ENCODE peak calls at places on chromosomes 7 and 10, in nine cellular contexts. S is Right ventricle myocardium superior; F is T-helper 1 cell; U is amniotic stem cell; N is fibroblast of lung; C is NCI-H1436; W is endothelial cell; D is AG04450; L is stimulated activated CD8-positive, alpha-beta memory T cell treated with anti-CD3 and anti-CD28 coated beads, Interleukin-7, amount 100 ng/mL, for 24 hours. R is an unnamed sample.

GRCh38 chr7:81774496-81774895 is 4.6 kb upstream of the HGF start:
- DNase-seq in S (no peak), F (no peak), U (no peak), N (peak), C (no peak), W (no peak), D (no peak), L (no peak), R (no peak)

GRCh38 chr7:10727636-10728035 is 246.0 kb upstream of the PHF14 start:
- DNase-seq in S (no peak), F (no peak), U (no peak), N (no peak), C (no peak), W (no peak), D (no peak), L (no peak), R (no peak)

GRCh38 chr10:122112625-122113160 is 123.7 kb downstream of the TACC2 start:
- DNase-seq in S (peak), F (no peak), U (peak), N (peak), C (no peak), W (peak), D (peak), L (no peak), R (no peak)

GRCh38 chr7:131625817-131626372 is 69.5 kb upstream of the PODXL start:
- DNase-seq in S (peak), F (no peak), U (peak), N (peak), C (no peak), W (peak), D (peak), L (no peak), R (no peak)

GRCh38 chr7:25946181-25946580 is 205.8 kb upstream of the NFE2L3 start:
- DNase-seq in S (no peak), F (no peak), U (no peak), N (no peak), C (no peak), W (no peak), D (no peak), L (no peak), R (no peak)

GRCh38 chr7:82624337-82624736 is 180.8 kb upstream of the CACNA2D1 start:
- DNase-seq in S (no peak), F (no peak), U (peak), N (peak), C (no peak), W (no peak), D (peak), L (no peak), R (no peak)

GRCh38 chr10:323651-324293 is 188.5 kb downstream of the ZMYND11 start:
- DNase-seq in S (peak), F (no peak), U (peak), N (peak), C (no peak), W (no peak), D (peak), L (no peak), R (peak)

GRCh38 chr10:80871083-80871482 is 333.4 kb downstream of the SH2D4B start:
- DNase-seq in S (no peak), F (no peak), U (no peak), N (no peak), C (no peak), W (no peak), D (no peak), L (no peak), R (no peak)

GRCh38 chr10:53331460-53331859 is 558.9 kb upstream of the MBL2 start:
- DNase-seq in S (no peak), F (no peak), U (no peak), N (no peak), C (no peak), W (no peak), D (no peak), L (no peak), R (no peak)

GRCh38 chr7:16129431-16130126 is 291.8 kb downstream of the CRPPA start:
- DNase-seq in S (no peak), F (no peak), U (peak), N (peak), C (no peak), W (no peak), D (peak), L (no peak), R (no peak)

GRCh38 chr10:113856563-113856962 is 2.1 kb downstream of the NHLRC2 start:
- DNase-seq in S (no peak), F (no peak), U (no peak), N (no peak), C (no peak), W (no peak), D (no peak), L (no peak), R (no peak)

GRCh38 chr10:102280397-102281015 is 35.2 kb downstream of the GBF1 start:
- DNase-seq in S (no peak), F (no peak), U (no peak), N (peak), C (no peak), W (peak), D (no peak), L (no peak), R (no peak)

GRCh38 chr10:24238527-24239247 is 29.7 kb downstream of the KIAA1217 start:
- DNase-seq in S (no peak), F (no peak), U (no peak), N (no peak), C (no peak), W (no peak), D (no peak), L (no peak), R (no peak)

GRCh38 chr10:73785721-73786511 is 510 bp downstream of the ZSWIM8 start:
- DNase-seq in S (no peak), F (peak), U (no peak), N (peak), C (no peak), W (peak), D (no peak), L (no peak), R (no peak)

GRCh38 chr7:32222251-32222900 is 152.2 kb upstream of the PDE1C start:
- DNase-seq in S (no peak), F (no peak), U (no peak), N (no peak), C (no peak), W (no peak), D (no peak), L (no peak), R (no peak)

GRCh38 chr7:126398851-126399529 is 853.8 kb downstream of the GRM8 start:
- DNase-seq in S (no peak), F (no peak), U (no peak), N (no peak), C (no peak), W (no peak), D (no peak), L (no peak), R (no peak)

GRCh38 chr7:30348083-30348560 is 63.7 kb downstream of the ZNRF2 start:
- DNase-seq in S (no peak), F (peak), U (peak), N (peak), C (no peak), W (no peak), D (peak), L (no peak), R (no peak)

GRCh38 chr10:74987339-74988054 is 124.0 kb upstream of the SAMD8 start:
- DNase-seq in S (no peak), F (no peak), U (no peak), N (peak), C (no peak), W (no peak), D (no peak), L (no peak), R (no peak)

GRCh38 chr7:75534727-75535307 is 42.7 kb downstream of the SPDYE5 start:
- DNase-seq in S (no peak), F (no peak), U (peak), N (peak), C (peak), W (no peak), D (peak), L (no peak), R (peak)

GRCh38 chr10:61765176-61766087 is 102.7 kb downstream of the CABCOCO1 start:
- DNase-seq in S (no peak), F (no peak), U (no peak), N (no peak), C (no peak), W (no peak), D (no peak), L (no peak), R (no peak)

GRCh38 chr7:91872928-91873327 is 7.6 kb downstream of the MTERF1 start:
- DNase-seq in S (no peak), F (no peak), U (no peak), N (no peak), C (no peak), W (no peak), D (no peak), L (no peak), R (no peak)

GRCh38 chr7:142563470-142563869 is 185.8 kb upstream of the PRSS1 start:
- DNase-seq in S (no peak), F (no peak), U (no peak), N (no peak), C (no peak), W (no peak), D (no peak), L (no peak), R (no peak)

GRCh38 chr7:52842192-52842900 is 193.1 kb upstream of the POM121L12 start:
- DNase-seq in S (no peak), F (no peak), U (no peak), N (no peak), C (no peak), W (no peak), D (no peak), L (no peak), R (no peak)

GRCh38 chr7:142323706-142324105 is 65.8 kb upstream of the PRSS58 start:
- DNase-seq in S (no peak), F (peak), U (no peak), N (no peak), C (no peak), W (peak), D (no peak), L (peak), R (no peak)

GRCh38 chr10:12243860-12244620 is 48.1 kb downstream of the CDC123 start:
- DNase-seq in S (no peak), F (no peak), U (no peak), N (no peak), C (no peak), W (no peak), D (no peak), L (no peak), R (peak)

GRCh38 chr7:2510909-2511768 is 8.4 kb upstream of the LFNG start:
- DNase-seq in S (peak), F (peak), U (no peak), N (no peak), C (no peak), W (peak), D (no peak), L (no peak), R (no peak)

GRCh38 chr7:20642171-20642570 is 26.7 kb downstream of the ABCB5 start:
- DNase-seq in S (no peak), F (no peak), U (no peak), N (no peak), C (no peak), W (no peak), D (no peak), L (no peak), R (no peak)

GRCh38 chr10:78212134-78212785 is 178.6 kb downstream of the RPS24 start:
- DNase-seq in S (peak), F (no peak), U (no peak), N (no peak), C (no peak), W (no peak), D (no peak), L (no peak), R (no peak)

GRCh38 chr7:41879424-41879823 is 176.5 kb upstream of the INHBA start:
- DNase-seq in S (no peak), F (no peak), U (no peak), N (no peak), C (no peak), W (no peak), D (no peak), L (no peak), R (no peak)

GRCh38 chr7:51847461-51848134 is 531.0 kb upstream of the COBL start:
- DNase-seq in S (no peak), F (no peak), U (no peak), N (no peak), C (no peak), W (peak), D (no peak), L (no peak), R (no peak)

GRCh38 chr7:82017334-82017943 is 247.6 kb upstream of the HGF start:
- DNase-seq in S (no peak), F (no peak), U (no peak), N (peak), C (peak), W (no peak), D (peak), L (no peak), R (no peak)

GRCh38 chr10:115850666-115851065 is 422.3 kb downstream of the GFRA1 start:
- DNase-seq in S (no peak), F (no peak), U (no peak), N (no peak), C (no peak), W (no peak), D (no peak), L (no peak), R (no peak)

GRCh38 chr10:88473989-88474883 is 108.9 kb downstream of the RNLS start:
- DNase-seq in S (no peak), F (no peak), U (no peak), N (no peak), C (peak), W (no peak), D (no peak), L (no peak), R (no peak)

GRCh38 chr7:42928754-42929153 is 3.2 kb downstream of the PSMA2 start:
- DNase-seq in S (no peak), F (no peak), U (no peak), N (no peak), C (no peak), W (no peak), D (no peak), L (no peak), R (no peak)

GRCh38 chr7:43891069-43891955 is 15.1 kb downstream of the URGCP start:
- DNase-seq in S (no peak), F (no peak), U (no peak), N (no peak), C (no peak), W (no peak), D (no peak), L (no peak), R (no peak)

GRCh38 chr7:45592230-45592991 is 18.2 kb downstream of the ADCY1 start:
- DNase-seq in S (no peak), F (no peak), U (no peak), N (no peak), C (no peak), W (no peak), D (no peak), L (no peak), R (no peak)

GRCh38 chr7:47119408-47119807 is 462.5 kb downstream of the TNS3 start:
- DNase-seq in S (no peak), F (no peak), U (no peak), N (peak), C (no peak), W (no peak), D (no peak), L (no peak), R (no peak)

R was measured in GM18507.